ENCODE peak calls at places on chromosomes 16 and 17, in four cellular contexts. One of them, this sample, is unnamed.

GRCh38 chr17:39009471-39010085 is 42.4 kb upstream of the FBXO47 start:
- DNase-seq in PC-9: no peak
- DNase-seq in epithelial cell of prostate: no peak
- DNase-seq in uterus: no peak
- DNase-seq in this sample: no peak

GRCh38 chr16:31875112-31875803 is 1.7 kb downstream of the ZNF267 start:
- DNase-seq in PC-9: no peak
- DNase-seq in epithelial cell of prostate: no peak
- DNase-seq in uterus: no peak
- DNase-seq in this sample: no peak

GRCh38 chr16:84408314-84408690 is 40.0 kb downstream of the ATP2C2 start:
- DNase-seq in PC-9: no peak
- DNase-seq in uterus: no peak
- DNase-seq in epithelial cell of prostate: no peak
- DNase-seq in this sample: no peak

GRCh38 chr16:69351309-69352027 is at the start of gene TMED6:
- DNase-seq in PC-9: no peak
- DNase-seq in epithelial cell of prostate: no peak
- DNase-seq in uterus: no peak
- DNase-seq in this sample: no peak

GRCh38 chr17:27433521-27433920 is 22.7 kb upstream of the KSR1 start:
- DNase-seq in uterus: no peak
- DNase-seq in PC-9: no peak
- DNase-seq in epithelial cell of prostate: no peak
- DNase-seq in this sample: no peak

GRCh38 chr17:63751806-63752205 is 10.2 kb upstream of the STRADA start:
- DNase-seq in uterus: no peak
- DNase-seq in PC-9: no peak
- DNase-seq in epithelial cell of prostate: no peak
- DNase-seq in this sample: no peak

GRCh38 chr16:79997257-79997656 is 396.7 kb upstream of the MAF start:
- DNase-seq in PC-9: no peak
- DNase-seq in epithelial cell of prostate: no peak
- DNase-seq in uterus: no peak
- DNase-seq in this sample: no peak

GRCh38 chr17:3766783-3767182 is 34.2 kb downstream of the ITGAE start:
- DNase-seq in epithelial cell of prostate: no peak
- DNase-seq in PC-9: no peak
- DNase-seq in uterus: no peak
- DNase-seq in this sample: no peak

GRCh38 chr17:64411999-64412771 is 21.5 kb upstream of the PECAM1 start:
- DNase-seq in epithelial cell of prostate: no peak
- DNase-seq in uterus: peak
- DNase-seq in PC-9: no peak
- DNase-seq in this sample: peak

GRCh38 chr16:24253192-24253591 is 2.9 kb upstream of the CACNG3 start:
- DNase-seq in uterus: no peak
- DNase-seq in PC-9: peak
- DNase-seq in epithelial cell of prostate: no peak
- DNase-seq in this sample: peak

GRCh38 chr17:29749045-29749825 is 126.5 kb upstream of the CORO6 start:
- DNase-seq in epithelial cell of prostate: no peak
- DNase-seq in PC-9: no peak
- DNase-seq in uterus: no peak
- DNase-seq in this sample: no peak

GRCh38 chr16:75109732-75110243 is 6.8 kb downstream of the LDHD start:
- DNase-seq in epithelial cell of prostate: no peak
- DNase-seq in uterus: peak
- DNase-seq in PC-9: peak
- DNase-seq in this sample: peak

GRCh38 chr17:17877548-17878358 is 41.0 kb upstream of the SREBF1 start:
- DNase-seq in PC-9: no peak
- DNase-seq in epithelial cell of prostate: no peak
- DNase-seq in uterus: peak
- DNase-seq in this sample: peak

GRCh38 chr17:72117748-72118587 is 2.9 kb upstream of the SOX9 start:
- DNase-seq in PC-9: peak
- DNase-seq in epithelial cell of prostate: no peak
- DNase-seq in uterus: no peak
- DNase-seq in this sample: no peak

GRCh38 chr16:81932668-81933067 is 78.6 kb downstream of the SDR42E1 start:
- DNase-seq in uterus: no peak
- DNase-seq in PC-9: no peak
- DNase-seq in epithelial cell of prostate: no peak
- DNase-seq in this sample: no peak

GRCh38 chr16:58252716-58253115 is 42.1 kb downstream of the PRSS54 start:
- DNase-seq in epithelial cell of prostate: no peak
- DNase-seq in uterus: no peak
- DNase-seq in PC-9: no peak
- DNase-seq in this sample: no peak

GRCh38 chr17:4969551-4970231 is 2.1 kb upstream of the SPAG7 start:
- DNase-seq in PC-9: no peak
- DNase-seq in epithelial cell of prostate: no peak
- DNase-seq in uterus: no peak
- DNase-seq in this sample: no peak

GRCh38 chr17:49218941-49219913 is 8.7 kb downstream of the ABI3 start:
- DNase-seq in epithelial cell of prostate: no peak
- DNase-seq in PC-9: no peak
- DNase-seq in uterus: no peak
- DNase-seq in this sample: no peak

GRCh38 chr17:72588961-72589360 is 468.1 kb downstream of the SOX9 start:
- DNase-seq in PC-9: peak
- DNase-seq in uterus: no peak
- DNase-seq in epithelial cell of prostate: peak
- DNase-seq in this sample: no peak

GRCh38 chr16:2365895-2366294 is 25.4 kb upstream of the ABCA3 start:
- DNase-seq in uterus: no peak
- DNase-seq in PC-9: no peak
- DNase-seq in epithelial cell of prostate: no peak
- DNase-seq in this sample: no peak

GRCh38 chr16:20868890-20869289 is 31.3 kb downstream of the DCUN1D3 start:
- DNase-seq in PC-9: peak
- DNase-seq in epithelial cell of prostate: no peak
- DNase-seq in uterus: peak
- DNase-seq in this sample: peak

GRCh38 chr16:88633684-88634140 is 4.7 kb upstream of the IL17C start:
- DNase-seq in uterus: no peak
- DNase-seq in PC-9: no peak
- DNase-seq in epithelial cell of prostate: no peak
- DNase-seq in this sample: peak

GRCh38 chr16:84117482-84117843 is 721 bp upstream of the MBTPS1 start:
- DNase-seq in PC-9: no peak
- DNase-seq in uterus: no peak
- DNase-seq in epithelial cell of prostate: no peak
- DNase-seq in this sample: no peak

GRCh38 chr17:58332720-58333395 is 4.3 kb upstream of the TSPOAP1 start:
- DNase-seq in epithelial cell of prostate: no peak
- DNase-seq in uterus: no peak
- DNase-seq in PC-9: no peak
- DNase-seq in this sample: no peak

GRCh38 chr17:34383225-34383615 is 20.2 kb upstream of the CCL1 start:
- DNase-seq in PC-9: no peak
- DNase-seq in epithelial cell of prostate: no peak
- DNase-seq in uterus: no peak
- DNase-seq in this sample: no peak

GRCh38 chr16:58187092-58187491 is 10.8 kb downstream of the CSNK2A2 start:
- DNase-seq in PC-9: no peak
- DNase-seq in epithelial cell of prostate: no peak
- DNase-seq in uterus: no peak
- DNase-seq in this sample: no peak

GRCh38 chr17:32286518-32286900 is 20.9 kb downstream of the RHBDL3 start:
- DNase-seq in uterus: no peak
- DNase-seq in epithelial cell of prostate: no peak
- DNase-seq in PC-9: no peak
- DNase-seq in this sample: no peak

GRCh38 chr16:66551362-66551761 is 1.0 kb upstream of the CKLF start:
- DNase-seq in PC-9: no peak
- DNase-seq in uterus: no peak
- DNase-seq in epithelial cell of prostate: no peak
- DNase-seq in this sample: no peak

GRCh38 chr17:41284546-41284945 is 9.0 kb downstream of the KRTAP9-7 start:
- DNase-seq in epithelial cell of prostate: no peak
- DNase-seq in PC-9: no peak
- DNase-seq in uterus: no peak
- DNase-seq in this sample: no peak

This sample was measured in heart right ventricle.